ENCODE peak calls at places on chromosome 11, in five cellular contexts. R is fibroblast of lung, K is nucleus accumbens, Y is EH, W is upper lobe of right lung. C is an unnamed sample.
A peak's percentile ranks its signal among the peaks of the same experiment; 100 is the strongest.

GRCh38 chr11:72712168-72712721 is 38.0 kb upstream of the PDE2A start:
- DNase-seq in K (peak; percentile 23), Y (no peak), R (peak; percentile 19), W (peak; percentile 93), C (no peak)

GRCh38 chr11:910589-911030 is at the start of gene CHID1:
- DNase-seq in K (peak; percentile 84), Y (peak; percentile 80), W (peak; percentile 95), R (peak; percentile 67), C (peak; percentile 97)

GRCh38 chr11:44797886-44798683 is 71.3 kb downstream of the TSPAN18 start:
- DNase-seq in W (peak; percentile 22), R (peak; percentile 8), Y (no peak), K (no peak), C (no peak)

GRCh38 chr11:64725601-64726139 is 2.7 kb upstream of the NRXN2 start:
- DNase-seq in W (peak; percentile 45), R (no peak), Y (no peak), K (no peak), C (no peak)

GRCh38 chr11:765025-765801 is 12.1 kb downstream of the GATD1 start:
- DNase-seq in R (peak; percentile 50), Y (peak; percentile 60), W (no peak), K (peak; percentile 19), C (peak; percentile 83)

GRCh38 chr11:1870721-1871466 is 18.0 kb downstream of the LSP1 start:
- DNase-seq in K (no peak), Y (no peak), W (peak; percentile 76), R (peak; percentile 47), C (no peak)

GRCh38 chr11:29321293-29322132 is 695.3 kb downstream of the KCNA4 start:
- DNase-seq in W (no peak), Y (peak; percentile 51), K (no peak), R (peak; percentile 49), C (no peak)

GRCh38 chr11:45399166-45399565 is 113.0 kb upstream of the SYT13 start:
- DNase-seq in W (peak; percentile 12), K (no peak), Y (no peak), R (no peak), C (no peak)

GRCh38 chr11:115580927-115581680 is 76.9 kb upstream of the CADM1 start:
- DNase-seq in K (no peak), R (peak; percentile 45), W (no peak), Y (peak; percentile 3), C (no peak)

GRCh38 chr11:69131644-69132300 is 24.0 kb upstream of the SMIM38 start:
- DNase-seq in Y (peak; percentile 77), K (peak; percentile 4), W (peak; percentile 83), R (peak; percentile 73), C (peak; percentile 63)

GRCh38 chr11:123055132-123055924 is 6.6 kb downstream of the HSPA8 start:
- DNase-seq in Y (no peak), W (no peak), R (no peak), K (no peak), C (no peak)

GRCh38 chr11:116606060-116606459 is 166.7 kb downstream of the BUD13 start:
- DNase-seq in R (no peak), Y (no peak), W (no peak), K (no peak), C (no peak)

GRCh38 chr11:60860943-60861342 is 5.2 kb upstream of the PTGDR2 start:
- DNase-seq in Y (no peak), W (peak; percentile 20), R (no peak), K (no peak), C (no peak)

GRCh38 chr11:13030857-13031256 is 21.7 kb downstream of the RASSF10 start:
- DNase-seq in W (peak; percentile 73), K (no peak), R (no peak), Y (no peak), C (no peak)

GRCh38 chr11:14583252-14584105 is 60.1 kb upstream of the PDE3B start:
- DNase-seq in R (peak; percentile 4), W (no peak), Y (no peak), K (no peak), C (no peak)

C was measured in D341Med.